ENCODE peak calls at places on chromosomes 4 and X, in seven cellular contexts. One of them, this sample, is unnamed.

GRCh38 chr4:187416236-187416635 is 579.3 kb upstream of the ZFP42 start:
- DNase-seq in AG09309: no peak
- DNase-seq in endothelial cell: no peak
- DNase-seq in tibial artery: no peak
- DNase-seq in lower leg skin: no peak
- DNase-seq in BJ: no peak
- DNase-seq in AG04449: no peak
- DNase-seq in this sample: no peak

GRCh38 chr4:95676190-95676589 is 127.4 kb upstream of the UNC5C start:
- DNase-seq in endothelial cell: no peak
- DNase-seq in lower leg skin: no peak
- DNase-seq in AG04449: no peak
- DNase-seq in tibial artery: no peak
- DNase-seq in AG09309: no peak
- DNase-seq in BJ: no peak
- DNase-seq in this sample: no peak

GRCh38 chr4:182142146-182143085 is 100.8 kb upstream of the TENM3 start:
- DNase-seq in AG04449: no peak
- DNase-seq in endothelial cell: peak
- DNase-seq in AG09309: no peak
- DNase-seq in lower leg skin: no peak
- DNase-seq in BJ: no peak
- DNase-seq in tibial artery: no peak
- DNase-seq in this sample: no peak

GRCh38 chr4:61312526-61312925 is 112.4 kb downstream of the ADGRL3 start:
- DNase-seq in lower leg skin: no peak
- DNase-seq in AG09309: no peak
- DNase-seq in BJ: no peak
- DNase-seq in AG04449: no peak
- DNase-seq in endothelial cell: no peak
- DNase-seq in tibial artery: no peak
- DNase-seq in this sample: no peak

GRCh38 chr4:8310306-8310705 is 40.8 kb downstream of the HTRA3 start:
- DNase-seq in endothelial cell: no peak
- DNase-seq in tibial artery: no peak
- DNase-seq in BJ: no peak
- DNase-seq in AG04449: no peak
- DNase-seq in lower leg skin: peak
- DNase-seq in AG09309: no peak
- DNase-seq in this sample: no peak

GRCh38 chr4:152307669-152308068 is 228.2 kb downstream of the FBXW7 start:
- DNase-seq in AG04449: no peak
- DNase-seq in lower leg skin: no peak
- DNase-seq in tibial artery: no peak
- DNase-seq in AG09309: no peak
- DNase-seq in endothelial cell: no peak
- DNase-seq in BJ: no peak
- DNase-seq in this sample: no peak

GRCh38 chr4:73707918-73708577 is 32.3 kb upstream of the CXCL8 start:
- DNase-seq in endothelial cell: no peak
- DNase-seq in lower leg skin: no peak
- DNase-seq in BJ: peak
- DNase-seq in AG09309: peak
- DNase-seq in tibial artery: peak
- DNase-seq in AG04449: peak
- DNase-seq in this sample: no peak

GRCh38 chr4:174157106-174157607 is 126.3 kb downstream of the FBXO8 start:
- DNase-seq in AG09309: no peak
- DNase-seq in tibial artery: no peak
- DNase-seq in AG04449: no peak
- DNase-seq in lower leg skin: no peak
- DNase-seq in endothelial cell: no peak
- DNase-seq in BJ: no peak
- DNase-seq in this sample: no peak

GRCh38 chr4:141858437-141858836 is 222.1 kb downstream of the IL15 start:
- DNase-seq in tibial artery: no peak
- DNase-seq in AG09309: no peak
- DNase-seq in AG04449: no peak
- DNase-seq in endothelial cell: no peak
- DNase-seq in BJ: no peak
- DNase-seq in lower leg skin: no peak
- DNase-seq in this sample: no peak

GRCh38 chr4:141860974-141861373 is 224.6 kb downstream of the IL15 start:
- DNase-seq in endothelial cell: no peak
- DNase-seq in BJ: no peak
- DNase-seq in lower leg skin: no peak
- DNase-seq in AG09309: no peak
- DNase-seq in AG04449: no peak
- DNase-seq in tibial artery: no peak
- DNase-seq in this sample: no peak
- TF ChIP-seq CTCF in endothelial cell: no peak
- TF ChIP-seq CTCF in BJ: no peak
- TF ChIP-seq CTCF in lower leg skin: no peak
- TF ChIP-seq CTCF in AG09309: no peak
- TF ChIP-seq CTCF in AG04449: no peak
- TF ChIP-seq CTCF in tibial artery: no peak
- TF ChIP-seq CTCF in this sample: no peak

DNA sequence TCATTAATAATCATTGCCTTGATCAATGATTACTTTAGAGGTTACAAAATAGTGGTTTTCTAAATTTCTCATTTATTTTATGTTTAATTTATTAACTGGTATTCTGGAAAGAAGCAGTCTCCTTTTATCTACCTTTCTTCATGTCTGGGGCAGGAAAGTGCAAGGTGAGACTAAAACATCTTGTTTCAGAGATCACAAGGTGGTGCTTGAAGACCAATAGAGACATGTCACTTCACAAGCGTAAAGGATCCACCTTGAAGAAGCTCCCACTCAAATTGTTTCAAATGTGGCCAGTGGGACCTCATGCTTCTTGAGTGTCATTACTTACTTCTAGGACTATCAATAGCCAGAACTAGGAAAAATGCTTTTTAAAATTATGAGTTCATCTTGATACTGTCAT is 1568.7 kb downstream of the RPA4 start:
- DNase-seq in tibial artery: no peak
- DNase-seq in AG09309: no peak
- DNase-seq in lower leg skin: no peak
- DNase-seq in AG04449: no peak
- DNase-seq in endothelial cell: no peak
- DNase-seq in BJ: no peak
- DNase-seq in this sample: no peak
- TF ChIP-seq CTCF in tibial artery: no peak
- TF ChIP-seq CTCF in AG09309: no peak
- TF ChIP-seq CTCF in lower leg skin: no peak
- TF ChIP-seq CTCF in AG04449: no peak
- TF ChIP-seq CTCF in endothelial cell: no peak
- TF ChIP-seq CTCF in BJ: no peak
- TF ChIP-seq CTCF in this sample: no peak

GRCh38 chr4:22962186-22962786 is 269.5 kb downstream of the GBA3 start:
- DNase-seq in AG04449: no peak
- DNase-seq in tibial artery: no peak
- DNase-seq in AG09309: no peak
- DNase-seq in BJ: no peak
- DNase-seq in lower leg skin: no peak
- DNase-seq in endothelial cell: peak
- DNase-seq in this sample: no peak
- TF ChIP-seq CTCF in AG04449: peak
- TF ChIP-seq CTCF in tibial artery: no peak
- TF ChIP-seq CTCF in AG09309: peak
- TF ChIP-seq CTCF in BJ: peak
- TF ChIP-seq CTCF in lower leg skin: no peak
- TF ChIP-seq CTCF in endothelial cell: peak
- TF ChIP-seq CTCF in this sample: no peak

GRCh38 chr4:15144249-15144966 is 142.1 kb downstream of the CPEB2 start:
- DNase-seq in BJ: no peak
- DNase-seq in tibial artery: no peak
- DNase-seq in AG04449: no peak
- DNase-seq in endothelial cell: no peak
- DNase-seq in lower leg skin: no peak
- DNase-seq in AG09309: no peak
- DNase-seq in this sample: no peak
- TF ChIP-seq CTCF in BJ: no peak
- TF ChIP-seq CTCF in tibial artery: no peak
- TF ChIP-seq CTCF in AG04449: no peak
- TF ChIP-seq CTCF in endothelial cell: no peak
- TF ChIP-seq CTCF in lower leg skin: no peak
- TF ChIP-seq CTCF in AG09309: no peak
- TF ChIP-seq CTCF in this sample: no peak

GRCh38 chr4:121519236-121519838 is 138.5 kb upstream of the QRFPR start:
- DNase-seq in AG09309: no peak
- DNase-seq in lower leg skin: no peak
- DNase-seq in BJ: no peak
- DNase-seq in AG04449: no peak
- DNase-seq in endothelial cell: no peak
- DNase-seq in tibial artery: no peak
- DNase-seq in this sample: no peak

GRCh38 chr4:121510260-121510942 is 129.6 kb upstream of the QRFPR start:
- DNase-seq in endothelial cell: no peak
- DNase-seq in lower leg skin: no peak
- DNase-seq in tibial artery: no peak
- DNase-seq in AG09309: no peak
- DNase-seq in AG04449: no peak
- DNase-seq in BJ: no peak
- DNase-seq in this sample: no peak

DNA sequence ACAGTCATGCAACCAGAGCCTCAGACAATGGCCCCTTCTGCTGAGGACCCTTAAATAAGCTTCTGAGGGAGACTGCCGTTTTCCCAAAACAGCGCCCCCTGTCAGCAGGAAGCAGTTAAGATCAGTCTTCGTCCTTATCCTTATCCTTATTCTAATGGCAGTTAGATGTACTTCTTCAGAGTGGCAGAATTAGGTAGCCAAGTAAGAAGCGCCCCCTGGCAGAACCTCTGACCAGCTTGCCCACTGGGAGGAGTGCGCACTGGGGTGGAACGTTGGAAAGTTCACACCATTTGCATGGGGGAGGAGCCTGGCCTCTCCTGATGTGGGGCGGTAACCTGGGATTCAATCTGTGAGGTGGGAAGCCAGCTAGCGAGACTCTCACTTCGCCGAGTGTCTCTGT is 133.6 kb upstream of the QRFPR start:
- DNase-seq in BJ: no peak
- DNase-seq in lower leg skin: no peak
- DNase-seq in AG09309: no peak
- DNase-seq in tibial artery: no peak
- DNase-seq in endothelial cell: no peak
- DNase-seq in AG04449: no peak
- DNase-seq in this sample: no peak
- TF ChIP-seq CTCF in BJ: no peak
- TF ChIP-seq CTCF in lower leg skin: no peak
- TF ChIP-seq CTCF in AG09309: no peak
- TF ChIP-seq CTCF in tibial artery: no peak
- TF ChIP-seq CTCF in endothelial cell: peak
- TF ChIP-seq CTCF in AG04449: no peak
- TF ChIP-seq CTCF in this sample: no peak

DNA sequence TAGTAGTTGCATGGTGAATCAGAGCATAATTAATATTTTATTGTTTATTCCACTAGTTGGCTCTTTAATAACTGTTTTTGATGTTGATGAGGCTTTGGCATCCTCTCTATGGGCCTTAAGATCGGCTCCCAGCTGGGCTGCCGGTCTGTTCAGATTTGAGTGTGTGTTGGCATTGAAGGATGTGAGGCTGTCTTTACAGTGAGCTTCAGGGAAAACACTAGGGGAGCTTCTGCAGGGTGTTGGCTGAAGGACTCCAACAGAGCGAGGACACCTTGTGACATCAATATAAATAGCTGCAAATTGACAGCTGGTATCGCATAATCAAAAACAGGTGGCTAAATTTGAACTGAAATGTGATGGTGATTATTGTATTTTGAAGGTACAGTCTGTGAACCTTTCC is 322.0 kb downstream of the FSTL5 start:
- DNase-seq in endothelial cell: no peak
- DNase-seq in AG04449: no peak
- DNase-seq in BJ: no peak
- DNase-seq in tibial artery: no peak
- DNase-seq in AG09309: no peak
- DNase-seq in lower leg skin: no peak
- DNase-seq in this sample: no peak
- TF ChIP-seq CTCF in endothelial cell: no peak
- TF ChIP-seq CTCF in AG04449: no peak
- TF ChIP-seq CTCF in BJ: no peak
- TF ChIP-seq CTCF in tibial artery: no peak
- TF ChIP-seq CTCF in AG09309: no peak
- TF ChIP-seq CTCF in lower leg skin: no peak
- TF ChIP-seq CTCF in this sample: no peak

DNA sequence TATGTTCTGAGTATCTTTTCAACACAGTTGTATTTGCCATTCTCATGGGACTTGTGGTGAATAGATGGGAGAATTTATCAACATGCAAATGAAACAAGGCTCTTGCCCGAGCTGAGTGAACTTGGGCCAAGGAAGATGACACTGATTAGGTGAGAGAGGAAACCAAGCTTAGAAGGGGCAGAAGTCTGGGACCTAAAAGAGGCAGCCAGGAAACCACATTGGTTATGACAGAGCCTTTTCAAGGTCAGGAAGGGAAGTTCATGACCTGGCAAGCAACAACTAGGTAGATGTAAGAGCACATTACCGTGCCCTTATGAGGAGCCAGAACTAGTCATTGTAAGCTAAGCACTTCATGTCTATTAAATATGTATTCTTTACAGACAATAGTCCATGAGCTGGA is 590.3 kb downstream of the PACRGL start:
- DNase-seq in BJ: no peak
- DNase-seq in tibial artery: no peak
- DNase-seq in lower leg skin: no peak
- DNase-seq in AG04449: no peak
- DNase-seq in endothelial cell: no peak
- DNase-seq in AG09309: no peak
- DNase-seq in this sample: no peak
- TF ChIP-seq CTCF in BJ: no peak
- TF ChIP-seq CTCF in tibial artery: no peak
- TF ChIP-seq CTCF in lower leg skin: no peak
- TF ChIP-seq CTCF in AG04449: no peak
- TF ChIP-seq CTCF in endothelial cell: no peak
- TF ChIP-seq CTCF in AG09309: no peak
- TF ChIP-seq CTCF in this sample: no peak

GRCh38 chr4:119490335-119490734 is 138.3 kb downstream of the PDE5A start:
- DNase-seq in tibial artery: no peak
- DNase-seq in endothelial cell: peak
- DNase-seq in BJ: no peak
- DNase-seq in lower leg skin: no peak
- DNase-seq in AG09309: no peak
- DNase-seq in AG04449: no peak
- DNase-seq in this sample: no peak

GRCh38 chr4:119498520-119498919 is 130.1 kb downstream of the PDE5A start:
- DNase-seq in BJ: no peak
- DNase-seq in lower leg skin: no peak
- DNase-seq in AG04449: no peak
- DNase-seq in endothelial cell: no peak
- DNase-seq in tibial artery: peak
- DNase-seq in AG09309: no peak
- DNase-seq in this sample: no peak

GRCh38 chr4:119489305-119489704 is 139.3 kb downstream of the PDE5A start:
- DNase-seq in tibial artery: no peak
- DNase-seq in BJ: no peak
- DNase-seq in AG09309: no peak
- DNase-seq in lower leg skin: no peak
- DNase-seq in AG04449: no peak
- DNase-seq in endothelial cell: no peak
- DNase-seq in this sample: no peak

DNA sequence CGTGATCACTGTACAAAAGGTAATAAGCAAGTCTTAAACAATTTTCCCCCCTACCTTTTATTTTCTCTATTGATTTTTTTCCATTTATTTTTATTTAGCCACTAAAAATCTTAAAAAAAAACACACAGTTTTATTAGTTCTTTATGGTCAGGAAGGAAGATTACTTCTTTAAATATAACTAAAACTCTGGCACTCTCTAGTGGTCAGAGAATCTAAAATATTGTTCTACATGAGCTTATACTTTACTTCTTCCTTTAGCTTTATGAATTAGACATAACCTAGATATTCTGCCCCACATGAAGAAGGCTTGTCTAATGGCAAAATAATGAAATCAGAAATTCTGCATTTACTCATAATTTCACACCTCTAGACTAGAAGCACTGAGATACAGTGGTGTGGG is 135.2 kb downstream of the PDE5A start:
- DNase-seq in AG09309: no peak
- DNase-seq in lower leg skin: no peak
- DNase-seq in endothelial cell: no peak
- DNase-seq in tibial artery: no peak
- DNase-seq in AG04449: no peak
- DNase-seq in BJ: no peak
- DNase-seq in this sample: no peak
- TF ChIP-seq CTCF in AG09309: no peak
- TF ChIP-seq CTCF in lower leg skin: no peak
- TF ChIP-seq CTCF in endothelial cell: no peak
- TF ChIP-seq CTCF in tibial artery: no peak
- TF ChIP-seq CTCF in AG04449: no peak
- TF ChIP-seq CTCF in BJ: no peak
- TF ChIP-seq CTCF in this sample: no peak

This sample was measured in gastrocnemius medialis.